ENCODE peak calls at places on chromosomes 1 and 21, in four cellular contexts. P, Q, K and M are unnamed samples.

GRCh38 chr1:2031546-2032540 is 12.7 kb downstream of the GABRD start:
- DNase-seq in P (no peak), Q (no peak), K (no peak), M (no peak)

GRCh38 chr1:87236585-87236984 is 92.1 kb upstream of the LMO4 start:
- DNase-seq in P (no peak), Q (no peak), K (no peak), M (no peak)

GRCh38 chr1:109649380-109649987 is 6.4 kb upstream of the GSTM4 start:
- DNase-seq in P (no peak), Q (peak), K (peak), M (no peak)

GRCh38 chr1:116472431-116472961 is 98.3 kb downstream of the CD58 start:
- DNase-seq in P (no peak), Q (peak), K (no peak), M (no peak)

GRCh38 chr21:16264314-16264713 is 534.5 kb downstream of the USP25 start:
- DNase-seq in P (no peak), Q (no peak), K (no peak), M (no peak)

GRCh38 chr1:17819129-17819802 is 64.1 kb downstream of the ACTL8 start:
- DNase-seq in P (no peak), Q (no peak), K (no peak), M (no peak)

GRCh38 chr1:226640288-226640687 is 91.7 kb downstream of the STUM start:
- DNase-seq in P (no peak), Q (no peak), K (no peak), M (no peak)

GRCh38 chr1:24267003-24267402 is 52.2 kb upstream of the GRHL3 start:
- DNase-seq in P (no peak), Q (no peak), K (no peak), M (no peak)

GRCh38 chr1:23074012-23074411 is 54.7 kb downstream of the KDM1A start:
- DNase-seq in P (no peak), Q (no peak), K (no peak), M (no peak)

GRCh38 chr1:83998599-83999315 is at the start of gene TTLL7:
- DNase-seq in P (peak), Q (peak), K (peak), M (no peak)

GRCh38 chr1:209434066-209434465 is 149.4 kb upstream of the CAMK1G start:
- DNase-seq in P (no peak), Q (no peak), K (no peak), M (no peak)

GRCh38 chr1:86687595-86687994 is 16.8 kb upstream of the SH3GLB1 start:
- DNase-seq in P (no peak), Q (peak), K (no peak), M (no peak)

GRCh38 chr1:159826436-159827101 is at the start of gene SLAMF8:
- DNase-seq in P (no peak), Q (no peak), K (peak), M (no peak)

GRCh38 chr1:16981269-16981849 is 939 bp upstream of the MFAP2 start:
- DNase-seq in P (peak), Q (no peak), K (no peak), M (no peak)

GRCh38 chr1:58592521-58593134 is 15.6 kb upstream of the TACSTD2 start:
- DNase-seq in P (peak), Q (no peak), K (no peak), M (no peak)

GRCh38 chr1:57833296-57833695 is 409.4 kb upstream of the DAB1 start:
- DNase-seq in P (no peak), Q (no peak), K (no peak), M (no peak)

GRCh38 chr21:46597896-46598343 is 7.0 kb downstream of the S100B start:
- DNase-seq in P (no peak), Q (no peak), K (no peak), M (no peak)

GRCh38 chr1:56034222-56034621 is 545.1 kb downstream of the PLPP3 start:
- DNase-seq in P (no peak), Q (no peak), K (no peak), M (no peak)

GRCh38 chr1:155981266-155982088 is 3.1 kb upstream of the ARHGEF2 start:
- DNase-seq in P (peak), Q (no peak), K (peak), M (peak)

GRCh38 chr1:171965802-171966201 is 124.5 kb downstream of the DNM3 start:
- DNase-seq in P (no peak), Q (no peak), K (no peak), M (no peak)

GRCh38 chr1:23585321-23586022 is 26.2 kb upstream of the ID3 start:
- DNase-seq in P (peak), Q (no peak), K (no peak), M (no peak)

GRCh38 chr1:19033926-19034680 is 77.6 kb upstream of the IFFO2 start:
- DNase-seq in P (peak), Q (no peak), K (no peak), M (no peak)

GRCh38 chr1:246329900-246330299 is 177.2 kb downstream of the SMYD3 start:
- DNase-seq in P (no peak), Q (no peak), K (peak), M (no peak)